ENCODE peak calls at places on chromosome 20, in eight cellular contexts. H, R, L, D, X, P, B and J are unnamed samples.

GRCh38 chr20:38840053-38840893 is 34.8 kb downstream of the PPP1R16B start:
- DNase-seq in H (no peak), R (no peak), L (peak), D (no peak), X (no peak), P (no peak), B (no peak), J (no peak)

GRCh38 chr20:11231742-11232141 is 557.9 kb upstream of the JAG1 start:
- DNase-seq in H (no peak), R (no peak), L (no peak), D (no peak), X (no peak), P (no peak), B (no peak), J (no peak)

GRCh38 chr20:63449025-63449424 is 23.4 kb downstream of the KCNQ2 start:
- DNase-seq in H (no peak), R (no peak), L (no peak), D (no peak), X (no peak), P (no peak), B (no peak), J (no peak)

GRCh38 chr20:11979306-11980128 is 61.8 kb downstream of the BTBD3 start:
- DNase-seq in H (no peak), R (no peak), L (no peak), D (no peak), X (no peak), P (no peak), B (peak), J (no peak)

GRCh38 chr20:7137395-7138151 is 370.1 kb downstream of the BMP2 start:
- DNase-seq in H (no peak), R (no peak), L (no peak), D (no peak), X (no peak), P (no peak), B (peak), J (no peak)

GRCh38 chr20:23776067-23776771 is 25.5 kb upstream of the CST1 start:
- DNase-seq in H (peak), R (no peak), L (no peak), D (no peak), X (no peak), P (no peak), B (no peak), J (no peak)

GRCh38 chr20:33232486-33233072 is 3.2 kb upstream of the BPIFA1 start:
- DNase-seq in H (no peak), R (no peak), L (no peak), D (no peak), X (no peak), P (no peak), B (no peak), J (peak)

GRCh38 chr20:50460608-50461268 is 49.4 kb upstream of the PTPN1 start:
- DNase-seq in H (peak), R (peak), L (peak), D (no peak), X (peak), P (peak), B (peak), J (peak)

GRCh38 chr20:37562695-37563480 is 35.2 kb upstream of the BLCAP start:
- DNase-seq in H (no peak), R (no peak), L (no peak), D (no peak), X (no peak), P (no peak), B (no peak), J (no peak)

GRCh38 chr20:46650575-46651090 is 626 bp downstream of the SLC13A3 start:
- DNase-seq in H (no peak), R (no peak), L (no peak), D (no peak), X (no peak), P (no peak), B (no peak), J (no peak)

GRCh38 chr20:16066571-16066970 is 506.7 kb downstream of the KIF16B start:
- DNase-seq in H (no peak), R (no peak), L (no peak), D (no peak), X (no peak), P (no peak), B (no peak), J (no peak)

GRCh38 chr20:15918631-15919030 is 654.6 kb downstream of the KIF16B start:
- DNase-seq in H (no peak), R (no peak), L (no peak), D (no peak), X (no peak), P (no peak), B (no peak), J (no peak)

GRCh38 chr20:6152777-6153176 is 29.9 kb upstream of the FERMT1 start:
- DNase-seq in H (no peak), R (no peak), L (no peak), D (no peak), X (no peak), P (no peak), B (no peak), J (no peak)

GRCh38 chr20:1383621-1384404 is 9.0 kb downstream of the FKBP1A start:
- DNase-seq in H (peak), R (no peak), L (no peak), D (no peak), X (no peak), P (no peak), B (no peak), J (no peak)

GRCh38 chr20:24148372-24148771 is 159.8 kb upstream of the GGTLC1 start:
- DNase-seq in H (no peak), R (no peak), L (no peak), D (no peak), X (no peak), P (no peak), B (peak), J (peak)

GRCh38 chr20:25052255-25053206 is 5.4 kb downstream of the ACSS1 start:
- DNase-seq in H (no peak), R (no peak), L (no peak), D (no peak), X (no peak), P (no peak), B (no peak), J (no peak)

GRCh38 chr20:31587545-31588389 is 17.3 kb upstream of the ID1 start:
- DNase-seq in H (peak), R (no peak), L (no peak), D (no peak), X (no peak), P (peak), B (no peak), J (peak)

GRCh38 chr20:62583424-62583920 is 58.8 kb upstream of the SLCO4A1 start:
- DNase-seq in H (no peak), R (no peak), L (no peak), D (no peak), X (no peak), P (no peak), B (no peak), J (no peak)

GRCh38 chr20:53826090-53826489 is 232.5 kb upstream of the ZNF217 start:
- DNase-seq in H (no peak), R (no peak), L (no peak), D (no peak), X (no peak), P (no peak), B (no peak), J (no peak)

GRCh38 chr20:51172558-51173428 is 149.9 kb upstream of the KCNG1 start:
- DNase-seq in H (no peak), R (no peak), L (no peak), D (no peak), X (no peak), P (no peak), B (no peak), J (no peak)

GRCh38 chr20:38873050-38873581 is 53.1 kb upstream of the FAM83D start:
- DNase-seq in H (no peak), R (no peak), L (no peak), D (no peak), X (peak), P (no peak), B (peak), J (no peak)

GRCh38 chr20:19137641-19138040 is 74.8 kb upstream of the SLC24A3 start:
- DNase-seq in H (no peak), R (no peak), L (no peak), D (no peak), X (no peak), P (no peak), B (no peak), J (no peak)

GRCh38 chr20:44738779-44739477 is 6.7 kb upstream of the KCNK15 start:
- DNase-seq in H (peak), R (peak), L (peak), D (peak), X (no peak), P (peak), B (peak), J (no peak)

GRCh38 chr20:13644010-13644409 is 5.3 kb upstream of the TASP1 start:
- DNase-seq in H (no peak), R (no peak), L (no peak), D (no peak), X (no peak), P (no peak), B (no peak), J (no peak)

GRCh38 chr20:58721951-58722371 is 29.4 kb downstream of the NPEPL1 start:
- DNase-seq in H (no peak), R (no peak), L (no peak), D (no peak), X (no peak), P (no peak), B (no peak), J (no peak)

GRCh38 chr20:53040678-53041674 is 68.8 kb downstream of the TSHZ2 start:
- DNase-seq in H (no peak), R (peak), L (no peak), D (peak), X (no peak), P (peak), B (peak), J (no peak)

GRCh38 chr20:16485406-16485805 is 87.8 kb downstream of the KIF16B start:
- DNase-seq in H (no peak), R (no peak), L (no peak), D (peak), X (no peak), P (no peak), B (no peak), J (no peak)

GRCh38 chr20:36796117-36796516 is 22.6 kb upstream of the DSN1 start:
- DNase-seq in H (no peak), R (no peak), L (no peak), D (no peak), X (no peak), P (peak), B (no peak), J (no peak)

GRCh38 chr20:63457737-63458136 is 14.7 kb downstream of the KCNQ2 start:
- DNase-seq in H (peak), R (peak), L (peak), D (no peak), X (no peak), P (peak), B (peak), J (no peak)

GRCh38 chr20:3461911-3462677 is 8.7 kb upstream of the ATRN start:
- DNase-seq in H (no peak), R (no peak), L (no peak), D (no peak), X (no peak), P (no peak), B (no peak), J (no peak)